ENCODE peak calls at places on chromosomes 7 and 10, in eight cellular contexts. N is spleen, O is upper lobe of left lung, C is prostate gland, W is A549, G is transverse colon, P is suprapubic skin, L is H1. E is an unnamed sample. For H3K4me1, the result is how much of the 10 kb centered on the place peaks cover.

GRCh38 chr7:133815677-133816210 is 311.4 kb upstream of the LRGUK start:
- DNase-seq in C (no peak), W (peak), O (no peak), G (no peak), P (no peak), N (no peak), L (no peak), E (no peak)

GRCh38 chr10:1227505-1228402 is 171.6 kb downstream of the WDR37 start:
- DNase-seq in P (no peak), O (no peak), W (no peak), C (no peak), L (no peak), N (no peak), G (no peak), E (no peak)

GRCh38 chr7:96084880-96085551 is 236.9 kb downstream of the SLC25A13 start:
- DNase-seq in L (no peak), W (peak), O (no peak), C (no peak), G (no peak), N (no peak), P (no peak), E (no peak)

GRCh38 chr10:47264797-47265281 is 35.2 kb upstream of the GDF10 start:
- DNase-seq in P (no peak), G (peak), N (no peak), O (no peak), L (no peak), W (no peak), C (no peak), E (no peak)

GRCh38 chr7:55878701-55879100 is 8.6 kb upstream of the ZNF713 start:
- DNase-seq in C (no peak), W (no peak), G (no peak), O (no peak), N (no peak), L (no peak), P (no peak), E (no peak)

GRCh38 chr10:48805848-48806247 is 121.2 kb downstream of the WDFY4 start:
- DNase-seq in C (no peak), P (no peak), G (no peak), L (no peak), O (no peak), W (no peak), N (no peak), E (peak)

GRCh38 chr7:68511281-68511680 is 1087.0 kb upstream of the AUTS2 start:
- DNase-seq in L (no peak), O (no peak), N (no peak), G (no peak), C (no peak), W (no peak), P (no peak), E (no peak)

GRCh38 chr10:10942441-10942840 is 75.2 kb upstream of the CELF2 start:
- DNase-seq in W (no peak), L (no peak), G (no peak), O (no peak), N (no peak), P (no peak), C (no peak), E (no peak)

GRCh38 chr7:159197066-159197975 is 52.7 kb upstream of the VIPR2 start:
- DNase-seq in N (no peak), W (no peak), L (no peak), O (no peak), P (no peak), C (no peak), G (peak), E (no peak)

GRCh38 chr7:102967798-102968197 is 55.0 kb downstream of the LRRC17 start:
- DNase-seq in W (no peak), P (no peak), G (no peak), L (no peak), C (no peak), O (no peak), N (no peak), E (no peak)

DNA sequence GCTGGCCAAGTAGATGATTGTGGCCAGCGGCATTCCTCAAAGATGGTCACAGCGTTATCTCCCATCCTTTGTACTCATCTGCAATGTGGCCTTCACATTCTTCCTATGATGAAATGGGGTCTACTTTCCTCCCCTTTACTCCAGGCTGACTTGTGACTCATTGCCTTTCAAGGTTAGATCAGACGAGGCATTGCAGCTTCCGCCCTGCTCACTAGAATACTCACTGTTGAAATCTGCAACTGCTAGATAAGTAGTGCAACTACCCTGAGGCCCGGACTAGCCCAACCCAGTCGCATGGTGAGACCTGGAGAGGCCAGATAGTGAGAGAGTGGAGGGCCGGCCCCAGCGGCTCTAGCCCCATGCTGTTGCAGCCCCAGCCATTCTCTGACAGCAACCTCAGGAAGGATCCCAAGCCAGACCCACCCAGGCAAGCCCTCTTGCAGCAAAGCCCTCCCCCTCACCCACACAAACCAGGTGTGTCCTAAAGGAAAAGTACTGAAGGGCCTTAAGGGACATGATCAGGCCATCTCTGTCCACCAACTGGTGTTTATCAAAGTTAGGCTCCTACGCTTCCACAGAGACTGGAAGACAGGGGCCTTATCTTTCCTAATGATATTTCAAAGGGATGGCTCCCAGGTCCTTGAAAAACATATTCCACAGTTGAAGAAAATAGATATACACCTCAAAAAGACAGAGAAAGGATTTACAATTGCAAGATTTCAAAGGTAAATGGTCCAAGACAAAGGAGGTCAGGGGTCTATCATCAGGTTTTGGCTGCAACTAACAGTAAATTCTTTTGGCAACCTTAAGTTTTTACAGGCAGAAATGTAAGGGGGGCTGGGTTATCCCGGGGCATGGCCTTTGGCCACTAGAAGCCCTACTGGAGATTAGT is 107.2 kb upstream of the TRIM24 start:
- DNase-seq in G (no peak), N (no peak), C (no peak), P (no peak), O (peak), W (peak), L (no peak), E (no peak)
- TF ChIP-seq POLR2A in G (no peak), N (no peak), C (no peak), P (no peak), O (no peak), W (no peak), L (no peak), E (no peak)

DNA sequence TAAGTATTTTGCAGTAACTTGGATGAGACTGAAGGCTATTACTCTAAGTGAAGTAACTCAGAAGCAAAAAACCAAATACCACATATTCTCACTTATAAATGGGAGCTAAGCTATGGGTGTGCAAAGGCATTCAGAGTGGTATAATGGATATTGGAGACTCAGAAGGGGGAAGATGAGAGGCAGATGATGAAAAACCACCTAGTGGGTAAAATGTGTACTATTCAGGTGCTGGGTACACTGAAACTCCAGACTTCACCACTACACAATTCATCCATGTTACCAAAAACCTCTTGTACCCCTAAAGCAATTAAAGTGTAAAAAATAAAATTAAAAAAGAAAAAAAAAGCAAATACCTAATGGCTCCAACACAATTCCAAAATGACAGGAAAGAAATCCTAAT is 351.7 kb downstream of the NXPH1 start:
- DNase-seq in L (no peak), W (no peak), G (no peak), P (no peak), N (no peak), C (no peak), O (no peak), E (no peak)
- TF ChIP-seq CTCF in L (peak), W (no peak), G (no peak), P (no peak), N (no peak), C (no peak), O (no peak), E (no peak)

GRCh38 chr7:151024435-151025056 is at the start of gene ATG9B:
- DNase-seq in N (no peak), O (no peak), W (no peak), G (no peak), L (no peak), C (no peak), P (no peak), E (no peak)
- H3K4me1 ChIP-seq in N (under half), O (under half), W (under half), G (under half), L (under half), C (under half), P (under half), E (under half)

DNA sequence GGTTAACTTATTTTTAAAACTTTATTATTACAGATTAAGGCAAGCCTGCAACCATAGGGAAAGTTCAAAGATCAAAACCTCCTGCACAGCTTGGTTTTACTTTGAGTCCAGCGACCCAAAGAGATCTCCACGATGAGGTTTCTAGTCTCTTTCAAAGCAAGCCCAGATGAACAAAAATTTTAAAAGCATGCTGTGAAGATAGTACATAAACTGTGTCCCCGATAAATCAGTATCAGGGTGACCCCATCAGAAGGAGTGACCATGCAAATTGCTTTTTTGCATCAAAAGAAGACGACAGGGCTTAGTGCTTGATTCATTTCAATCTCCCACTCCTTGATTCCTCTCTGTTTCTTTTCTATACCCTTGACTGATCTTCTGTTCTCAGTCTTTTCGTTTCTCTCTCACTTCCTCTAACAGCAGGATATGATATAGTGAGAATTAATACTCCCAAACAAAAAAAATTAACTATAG is 16.0 kb upstream of the DNTT start:
- DNase-seq in G (no peak), P (no peak), W (no peak), L (no peak), O (no peak), N (no peak), C (no peak), E (no peak)
- TF ChIP-seq POLR2A in G (no peak), P (no peak), W (no peak), L (no peak), O (no peak), N (peak), C (no peak), E (no peak)

DNA sequence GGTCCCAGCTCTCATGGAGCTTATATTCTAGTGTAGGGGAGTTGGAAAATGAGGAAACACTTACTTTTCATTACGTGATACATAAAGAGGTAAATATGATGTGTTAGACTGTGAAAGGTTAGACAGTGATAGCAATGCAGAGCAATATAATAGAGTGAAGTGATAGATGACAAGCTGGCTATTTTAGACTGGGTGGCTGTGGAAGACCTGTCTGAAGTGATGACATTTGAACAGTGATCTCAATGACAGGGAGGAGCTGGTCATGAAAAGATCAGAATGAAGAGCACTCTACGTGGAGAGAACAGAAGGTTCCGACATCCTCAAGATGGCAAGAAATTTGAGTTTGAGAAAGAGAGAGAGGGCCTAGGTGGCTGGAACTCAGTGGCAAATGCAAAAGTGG is 118.9 kb upstream of the MKLN1 start:
- DNase-seq in O (no peak), W (no peak), N (no peak), G (no peak), C (no peak), P (no peak), L (no peak), E (no peak)
- TF ChIP-seq CTCF in O (no peak), W (no peak), N (no peak), G (no peak), C (no peak), P (no peak), L (no peak), E (no peak)

GRCh38 chr10:104316321-104317099 is 21.8 kb downstream of the ITPRIP start:
- DNase-seq in C (no peak), L (no peak), N (peak), G (no peak), P (no peak), O (no peak), W (no peak), E (no peak)
- H3K4me1 ChIP-seq in C (under half), L (under half), N (half or more), G (under half), P (half or more), O (half or more), W (under half), E (under half)

DNA sequence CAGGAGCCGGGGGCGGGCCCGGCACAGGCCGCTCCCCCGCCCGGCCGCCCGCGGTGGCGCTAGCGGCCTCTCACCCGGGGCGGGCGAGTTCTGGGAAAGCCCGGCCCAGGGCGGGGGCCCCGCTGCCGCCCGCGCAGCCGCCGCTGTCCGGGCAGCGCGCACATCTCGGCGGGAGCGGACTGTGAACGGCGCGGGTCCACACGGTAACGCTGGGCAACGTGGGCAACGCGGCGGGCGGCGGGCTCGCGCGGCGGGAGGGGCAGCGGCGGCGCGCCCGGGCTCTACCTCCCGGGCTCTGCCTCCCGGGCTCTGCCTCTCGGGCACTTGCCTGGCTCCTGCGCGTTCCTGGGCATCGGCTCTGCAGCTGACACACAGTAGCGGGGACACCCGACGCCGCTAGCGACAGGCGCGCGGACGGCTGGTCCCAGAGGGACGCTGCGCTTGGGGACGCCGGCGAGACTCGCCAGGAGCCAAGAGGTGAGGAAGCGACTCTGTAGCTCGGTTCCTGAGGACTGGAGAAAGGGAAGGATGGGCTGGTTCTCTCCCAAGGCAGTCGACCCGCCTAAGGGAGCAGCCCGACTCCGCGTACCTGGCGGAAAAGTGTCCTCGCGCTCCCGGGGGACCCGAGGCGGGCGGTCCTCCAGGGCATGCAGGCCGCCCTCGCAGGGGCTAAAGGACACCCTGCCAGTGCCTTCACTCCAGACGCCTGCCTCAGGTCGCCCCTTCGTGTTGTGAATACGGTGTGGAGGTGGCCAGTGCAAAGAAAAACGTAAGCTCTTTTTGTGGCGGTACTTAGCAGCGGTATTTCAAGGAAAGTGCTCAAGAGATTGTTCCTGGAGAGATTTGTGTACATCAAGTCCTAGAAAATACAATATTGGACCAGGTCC is at the start of gene PLCE1:
- DNase-seq in P (no peak), G (peak), W (peak), N (peak), L (no peak), O (peak), C (peak), E (peak)
- TF ChIP-seq POLR2A in P (no peak), G (peak), W (peak), N (no peak), L (no peak), O (no peak), C (no peak), E (peak)

GRCh38 chr7:150804802-150805201 is 4.2 kb downstream of the TMEM176A start:
- DNase-seq in L (no peak), N (no peak), P (no peak), W (no peak), O (no peak), C (no peak), G (no peak), E (no peak)

GRCh38 chr7:150805864-150806263 is 5.3 kb downstream of the TMEM176A start:
- DNase-seq in W (no peak), P (no peak), N (no peak), O (no peak), C (no peak), L (no peak), G (no peak), E (no peak)

GRCh38 chr7:150803161-150803860 is 2.7 kb downstream of the TMEM176A start:
- DNase-seq in N (no peak), W (no peak), C (no peak), L (no peak), O (no peak), P (no peak), G (peak), E (no peak)

GRCh38 chr7:150806454-150806853 is 5.9 kb downstream of the TMEM176A start:
- DNase-seq in G (no peak), C (no peak), P (no peak), O (no peak), L (no peak), N (no peak), W (no peak), E (no peak)

GRCh38 chr7:150806863-150807262 is 6.3 kb downstream of the TMEM176A start:
- DNase-seq in L (no peak), O (no peak), N (no peak), W (no peak), P (no peak), C (no peak), G (no peak), E (no peak)
- TF ChIP-seq CTCF in L (peak), O (no peak), N (no peak), W (no peak), P (no peak), C (no peak), G (no peak), E (no peak)

GRCh38 chr7:5237286-5237685 is 45.5 kb upstream of the SLC29A4 start:
- DNase-seq in O (peak), C (peak), N (peak), L (no peak), W (no peak), P (no peak), G (peak), E (peak)
- H3K4me1 ChIP-seq in O (under half), C (under half), N (half or more), L (under half), W (under half), P (under half), G (under half), E (under half)